ENCODE peak calls at places on chromosomes 2 and 18, in four cellular contexts. W is heart left ventricle, K is HuH-7, R is progenitor cell of endocrine pancreas. O is an unnamed sample.

GRCh38 chr2:209817818-209818420 is 46.3 kb downstream of the UNC80 start:
- DNase-seq in W (no peak), K (no peak), R (no peak), O (no peak)

GRCh38 chr2:160736629-160737028 is 243.0 kb upstream of the RBMS1 start:
- DNase-seq in W (no peak), K (no peak), R (no peak), O (peak)

GRCh38 chr18:80157708-80158343 is 48.8 kb downstream of the ADNP2 start:
- DNase-seq in W (peak), K (peak), R (peak), O (peak)

GRCh38 chr2:36973320-36973719 is 7.0 kb upstream of the STRN start:
- DNase-seq in W (no peak), K (no peak), R (no peak), O (no peak)

GRCh38 chr2:224948859-224949258 is 93.4 kb downstream of the DOCK10 start:
- DNase-seq in W (no peak), K (no peak), R (no peak), O (no peak)

GRCh38 chr18:74249181-74249968 is 42.4 kb downstream of the CYB5A start:
- DNase-seq in W (no peak), K (peak), R (no peak), O (no peak)

GRCh38 chr2:86566158-86566827 is 3.0 kb upstream of the CHMP3 start:
- DNase-seq in W (no peak), K (no peak), R (no peak), O (no peak)

GRCh38 chr2:174014699-174015070 is 49.5 kb upstream of the SP3 start:
- DNase-seq in W (no peak), K (no peak), R (no peak), O (no peak)

GRCh38 chr2:68122680-68122964 is 35.1 kb upstream of the PNO1 start:
- DNase-seq in W (no peak), K (no peak), R (no peak), O (no peak)

GRCh38 chr2:202932425-202933138 is 20.5 kb downstream of the CARF start:
- DNase-seq in W (no peak), K (no peak), R (no peak), O (peak)

GRCh38 chr2:235347691-235348090 is 146.2 kb upstream of the AGAP1 start:
- DNase-seq in W (no peak), K (no peak), R (no peak), O (no peak)

GRCh38 chr2:69997296-69998184 is 36.1 kb upstream of the ASPRV1 start:
- DNase-seq in W (no peak), K (no peak), R (no peak), O (no peak)

GRCh38 chr2:63834401-63834800 is 7.3 kb upstream of the UGP2 start:
- DNase-seq in W (no peak), K (no peak), R (no peak), O (no peak)

GRCh38 chr2:188314314-188315054 is 22.8 kb downstream of the GULP1 start:
- DNase-seq in W (no peak), K (no peak), R (no peak), O (no peak)

GRCh38 chr2:32884346-32884745 is 62.4 kb upstream of the LTBP1 start:
- DNase-seq in W (no peak), K (no peak), R (no peak), O (no peak)

GRCh38 chr2:207166349-207167128 is 791 bp upstream of the KLF7 start:
- DNase-seq in W (peak), K (peak), R (peak), O (peak)

GRCh38 chr2:30209227-30209626 is 22.1 kb upstream of the LBH start:
- DNase-seq in W (no peak), K (no peak), R (no peak), O (no peak)

GRCh38 chr2:112155331-112156151 is 17.4 kb downstream of the FBLN7 start:
- DNase-seq in W (no peak), K (no peak), R (no peak), O (no peak)

GRCh38 chr2:74440005-74440377 is 1.7 kb downstream of the RTKN start:
- DNase-seq in W (peak), K (no peak), R (no peak), O (no peak)

GRCh38 chr2:154446324-154446723 is 252.2 kb upstream of the KCNJ3 start:
- DNase-seq in W (no peak), K (no peak), R (no peak), O (no peak)

GRCh38 chr2:46858697-46859080 is 56.9 kb downstream of the MCFD2 start:
- DNase-seq in W (no peak), K (no peak), R (no peak), O (no peak)

GRCh38 chr2:24365051-24365450 is 4.7 kb upstream of the ITSN2 start:
- DNase-seq in W (peak), K (no peak), R (no peak), O (no peak)

GRCh38 chr2:11027195-11027594 is 115.5 kb downstream of the KCNF1 start:
- DNase-seq in W (no peak), K (no peak), R (no peak), O (no peak)

GRCh38 chr18:54531402-54532065 is 59.5 kb upstream of the DYNAP start:
- DNase-seq in W (no peak), K (no peak), R (no peak), O (peak)

GRCh38 chr2:193141-193552 is 70.7 kb downstream of the SH3YL1 start:
- DNase-seq in W (no peak), K (no peak), R (no peak), O (no peak)

GRCh38 chr2:120780402-120780801 is 44.7 kb downstream of the GLI2 start:
- DNase-seq in W (no peak), K (no peak), R (no peak), O (no peak)

GRCh38 chr2:12303181-12304030 is 413.3 kb upstream of the TRIB2 start:
- DNase-seq in W (no peak), K (no peak), R (no peak), O (no peak)

GRCh38 chr18:53796042-53796729 is 428.3 kb downstream of the MBD2 start:
- DNase-seq in W (no peak), K (no peak), R (no peak), O (no peak)

GRCh38 chr18:25147878-25148488 is 204.0 kb downstream of the ZNF521 start:
- DNase-seq in W (no peak), K (no peak), R (no peak), O (no peak)

GRCh38 chr2:219416233-219416598 is 2.0 kb upstream of the DES start:
- DNase-seq in W (no peak), K (no peak), R (no peak), O (no peak)

GRCh38 chr18:10152475-10152874 is 238.7 kb downstream of the VAPA start:
- DNase-seq in W (no peak), K (no peak), R (no peak), O (no peak)

GRCh38 chr18:55968550-55968949 is 380.6 kb upstream of the TCF4 start:
- DNase-seq in W (no peak), K (no peak), R (no peak), O (no peak)

GRCh38 chr2:202530038-202530437 is 104.7 kb upstream of the FAM117B start:
- DNase-seq in W (no peak), K (no peak), R (no peak), O (no peak)

GRCh38 chr18:58397385-58398132 is 231.3 kb downstream of the ALPK2 start:
- DNase-seq in W (no peak), K (no peak), R (no peak), O (no peak)

GRCh38 chr2:172134270-172134669 is 31.6 kb upstream of the DLX2 start:
- DNase-seq in W (no peak), K (no peak), R (no peak), O (no peak)

GRCh38 chr2:98121149-98121548 is 34.2 kb downstream of the VWA3B start:
- DNase-seq in W (no peak), K (no peak), R (no peak), O (no peak)